ENCODE peak calls at places on chromosomes 5 and 9, in six cellular contexts. One of them, this sample, is unnamed.

GRCh38 chr9:98021306-98022040 is 35.1 kb upstream of the NANS start:
- DNase-seq in A549: no peak
- DNase-seq in GM12878: no peak
- DNase-seq in K562: no peak
- DNase-seq in endothelial cell of umbilical vein: no peak
- DNase-seq in HepG2: no peak
- DNase-seq in this sample: no peak

GRCh38 chr5:176629853-176630680 is at the start of the genes EIF4E1B and SNCB:
- DNase-seq in A549: peak
- DNase-seq in GM12878: no peak
- DNase-seq in K562: peak
- DNase-seq in endothelial cell of umbilical vein: peak
- DNase-seq in HepG2: no peak
- DNase-seq in this sample: no peak

GRCh38 chr5:113047234-113047633 is 70.6 kb downstream of the DCP2 start:
- DNase-seq in A549: no peak
- DNase-seq in GM12878: no peak
- DNase-seq in K562: peak
- DNase-seq in endothelial cell of umbilical vein: no peak
- DNase-seq in HepG2: no peak
- DNase-seq in this sample: no peak

GRCh38 chr5:171700331-171700935 is 85.2 kb upstream of the SMIM23 start:
- DNase-seq in A549: no peak
- DNase-seq in GM12878: no peak
- DNase-seq in K562: no peak
- DNase-seq in endothelial cell of umbilical vein: no peak
- DNase-seq in HepG2: no peak
- DNase-seq in this sample: no peak

GRCh38 chr5:143629871-143630658 is 181.9 kb upstream of the HMHB1 start:
- DNase-seq in A549: no peak
- DNase-seq in GM12878: no peak
- DNase-seq in K562: no peak
- DNase-seq in endothelial cell of umbilical vein: no peak
- DNase-seq in HepG2: peak
- DNase-seq in this sample: no peak

GRCh38 chr9:5688109-5688508 is 59.2 kb downstream of the RIC1 start:
- DNase-seq in A549: no peak
- DNase-seq in GM12878: no peak
- DNase-seq in K562: peak
- DNase-seq in endothelial cell of umbilical vein: peak
- DNase-seq in HepG2: no peak
- DNase-seq in this sample: peak

GRCh38 chr5:147223951-147224791 is 10.7 kb upstream of the STK32A start:
- DNase-seq in A549: peak
- DNase-seq in GM12878: no peak
- DNase-seq in K562: peak
- DNase-seq in endothelial cell of umbilical vein: peak
- DNase-seq in HepG2: peak
- DNase-seq in this sample: peak

GRCh38 chr9:101738566-101739183 is at the start of gene GRIN3A:
- DNase-seq in A549: peak
- DNase-seq in GM12878: no peak
- DNase-seq in K562: peak
- DNase-seq in endothelial cell of umbilical vein: no peak
- DNase-seq in HepG2: no peak
- DNase-seq in this sample: no peak

GRCh38 chr5:67240846-67241245 is 44.2 kb upstream of the CD180 start:
- DNase-seq in A549: no peak
- DNase-seq in GM12878: no peak
- DNase-seq in K562: no peak
- DNase-seq in endothelial cell of umbilical vein: no peak
- DNase-seq in HepG2: no peak
- DNase-seq in this sample: no peak

GRCh38 chr9:91985692-91986091 is 35.7 kb upstream of the ROR2 start:
- DNase-seq in A549: no peak
- DNase-seq in GM12878: no peak
- DNase-seq in K562: no peak
- DNase-seq in endothelial cell of umbilical vein: no peak
- DNase-seq in HepG2: no peak
- DNase-seq in this sample: no peak

GRCh38 chr5:43635374-43635773 is 32.4 kb downstream of the NNT start:
- DNase-seq in A549: no peak
- DNase-seq in GM12878: no peak
- DNase-seq in K562: no peak
- DNase-seq in endothelial cell of umbilical vein: no peak
- DNase-seq in HepG2: no peak
- DNase-seq in this sample: no peak

GRCh38 chr5:43636076-43636475 is 33.1 kb downstream of the NNT start:
- DNase-seq in A549: no peak
- DNase-seq in GM12878: no peak
- DNase-seq in K562: no peak
- DNase-seq in endothelial cell of umbilical vein: no peak
- DNase-seq in HepG2: no peak
- DNase-seq in this sample: no peak

GRCh38 chr5:43634621-43635020 is 31.6 kb downstream of the NNT start:
- DNase-seq in A549: no peak
- DNase-seq in GM12878: no peak
- DNase-seq in K562: no peak
- DNase-seq in endothelial cell of umbilical vein: no peak
- DNase-seq in HepG2: no peak
- DNase-seq in this sample: peak

GRCh38 chr5:43627028-43627427 is 24.0 kb downstream of the NNT start:
- DNase-seq in A549: peak
- DNase-seq in GM12878: no peak
- DNase-seq in K562: peak
- DNase-seq in endothelial cell of umbilical vein: peak
- DNase-seq in HepG2: peak
- DNase-seq in this sample: peak

GRCh38 chr5:43631182-43631910 is 28.4 kb downstream of the NNT start:
- DNase-seq in A549: peak
- DNase-seq in GM12878: peak
- DNase-seq in K562: peak
- DNase-seq in endothelial cell of umbilical vein: peak
- DNase-seq in HepG2: peak
- DNase-seq in this sample: peak
- TF ChIP-seq MYC in A549: no peak
- TF ChIP-seq MYC in GM12878: no peak
- TF ChIP-seq MYC in K562: peak
- TF ChIP-seq MYC in endothelial cell of umbilical vein: no peak
- TF ChIP-seq MYC in HepG2: no peak
- TF ChIP-seq MYC in this sample: peak

DNA sequence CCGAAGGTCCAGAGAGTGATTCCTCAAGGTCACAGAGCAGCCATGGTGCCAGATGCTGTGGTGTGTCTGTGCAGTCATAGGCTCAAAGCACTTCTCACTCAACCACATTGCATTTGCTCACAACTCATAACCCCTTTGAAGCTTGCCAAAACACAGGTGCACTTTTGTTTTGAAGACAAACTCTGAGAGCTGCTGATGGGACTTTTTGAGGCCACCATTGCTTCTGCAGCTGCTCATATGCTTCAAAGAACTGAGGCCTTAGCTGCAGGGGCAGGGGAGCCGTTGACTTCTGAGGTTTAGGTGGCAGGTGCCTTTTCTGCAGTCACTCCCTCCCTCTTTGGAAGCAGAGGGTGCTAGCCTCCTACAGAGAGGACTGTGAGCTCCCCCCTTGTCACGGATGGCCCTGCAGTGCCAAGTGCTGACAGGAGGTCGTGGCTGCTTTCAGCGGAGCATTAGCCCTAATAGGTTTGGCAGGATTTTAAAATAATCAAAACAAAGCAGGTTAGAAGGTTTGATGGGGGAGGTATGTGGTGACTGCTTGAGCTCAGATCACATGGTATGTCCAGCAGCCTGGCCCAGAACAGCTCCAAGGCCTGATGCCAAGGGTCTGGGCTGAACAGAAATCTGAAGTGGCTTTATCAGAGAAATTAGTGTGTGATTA is 232.1 kb downstream of the MAN2A1 start:
- DNase-seq in A549: no peak
- DNase-seq in GM12878: no peak
- DNase-seq in K562: no peak
- DNase-seq in endothelial cell of umbilical vein: no peak
- DNase-seq in HepG2: no peak
- DNase-seq in this sample: no peak
- TF ChIP-seq MYC in A549: no peak
- TF ChIP-seq MYC in GM12878: no peak
- TF ChIP-seq MYC in K562: no peak
- TF ChIP-seq MYC in endothelial cell of umbilical vein: no peak
- TF ChIP-seq MYC in HepG2: no peak
- TF ChIP-seq MYC in this sample: no peak

DNA sequence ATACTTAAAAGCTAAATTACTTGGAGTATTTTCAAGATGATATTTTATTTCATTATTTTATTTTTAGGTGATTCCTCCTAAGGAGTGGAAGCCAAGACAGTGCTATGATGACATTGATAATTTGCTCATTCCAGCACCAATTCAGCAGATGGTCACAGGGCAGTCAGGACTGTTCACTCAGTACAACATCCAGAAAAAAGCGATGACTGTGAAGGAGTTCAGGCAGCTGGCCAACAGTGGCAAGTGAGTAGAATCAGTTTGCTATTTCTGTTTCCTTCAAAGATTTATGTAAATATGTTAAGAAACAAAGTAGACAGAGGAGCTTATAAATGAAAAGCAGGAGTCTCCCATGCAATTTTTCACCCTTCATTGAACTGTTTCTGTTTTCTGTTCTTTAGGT is 47.8 kb downstream of the KDM4C start:
- DNase-seq in A549: no peak
- DNase-seq in GM12878: no peak
- DNase-seq in K562: no peak
- DNase-seq in endothelial cell of umbilical vein: peak
- DNase-seq in HepG2: no peak
- DNase-seq in this sample: no peak
- TF ChIP-seq MYC in A549: no peak
- TF ChIP-seq MYC in GM12878: no peak
- TF ChIP-seq MYC in K562: no peak
- TF ChIP-seq MYC in endothelial cell of umbilical vein: no peak
- TF ChIP-seq MYC in HepG2: no peak
- TF ChIP-seq MYC in this sample: no peak

DNA sequence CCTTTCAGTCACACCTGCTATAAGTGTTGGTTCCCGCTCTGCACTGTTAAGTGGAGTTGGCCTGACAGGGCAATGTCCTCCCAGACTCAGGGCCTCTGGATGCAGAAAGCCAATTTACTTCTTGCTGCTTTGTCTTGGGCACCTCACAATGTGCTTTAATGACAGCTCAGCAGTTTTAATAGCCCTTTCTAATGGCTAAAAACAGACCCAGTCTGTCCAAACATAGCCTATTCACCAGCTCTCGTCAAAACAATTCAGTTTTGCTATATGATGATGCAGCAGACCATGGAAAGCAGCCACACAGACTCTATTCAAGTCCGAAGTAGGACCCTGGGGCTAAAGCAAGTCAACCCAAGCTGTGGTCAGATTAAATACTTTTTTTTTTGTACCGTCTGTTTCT is 529.1 kb upstream of the SEMA6A start:
- DNase-seq in A549: no peak
- DNase-seq in GM12878: no peak
- DNase-seq in K562: no peak
- DNase-seq in endothelial cell of umbilical vein: no peak
- DNase-seq in HepG2: no peak
- DNase-seq in this sample: no peak
- TF ChIP-seq MYC in A549: no peak
- TF ChIP-seq MYC in GM12878: no peak
- TF ChIP-seq MYC in K562: no peak
- TF ChIP-seq MYC in endothelial cell of umbilical vein: no peak
- TF ChIP-seq MYC in HepG2: no peak
- TF ChIP-seq MYC in this sample: no peak

DNA sequence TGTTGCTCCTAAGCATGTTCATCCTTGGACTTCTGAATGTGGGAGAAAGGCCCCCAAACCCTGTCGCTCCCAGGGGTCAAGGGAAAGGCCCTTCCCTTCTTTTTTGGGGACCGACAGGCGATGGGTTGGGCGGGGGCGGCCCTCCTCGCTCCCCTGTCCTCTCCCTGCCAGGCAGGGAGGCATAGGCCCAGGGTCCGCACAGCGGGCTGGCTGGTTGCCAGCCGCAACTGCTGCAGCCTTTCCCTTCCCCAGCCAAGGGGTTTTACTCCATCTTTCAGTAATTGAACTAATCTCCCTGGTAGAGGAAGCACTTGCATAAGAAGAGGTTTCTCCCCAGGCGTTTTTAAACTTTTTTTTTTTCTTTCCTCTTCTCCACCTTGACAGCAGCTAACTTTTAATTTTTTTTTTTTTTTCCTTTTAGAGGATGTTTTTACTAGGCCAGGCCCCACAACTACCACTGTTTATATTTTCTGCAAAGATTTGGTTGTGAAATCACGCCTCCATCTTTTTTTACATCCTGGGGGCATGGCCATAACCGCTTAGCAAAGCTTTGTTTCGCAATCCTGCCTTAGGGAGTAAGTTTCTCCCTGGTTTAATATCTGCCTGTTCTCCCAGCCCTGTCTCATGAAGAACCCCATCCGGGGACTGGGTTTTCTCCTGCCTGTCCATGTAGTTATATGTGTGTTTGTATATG is 216.9 kb upstream of the ZNF608 start:
- DNase-seq in A549: no peak
- DNase-seq in GM12878: no peak
- DNase-seq in K562: no peak
- DNase-seq in endothelial cell of umbilical vein: no peak
- DNase-seq in HepG2: peak
- DNase-seq in this sample: peak
- TF ChIP-seq MYC in A549: no peak
- TF ChIP-seq MYC in GM12878: no peak
- TF ChIP-seq MYC in K562: no peak
- TF ChIP-seq MYC in endothelial cell of umbilical vein: no peak
- TF ChIP-seq MYC in HepG2: no peak
- TF ChIP-seq MYC in this sample: peak

GRCh38 chr9:137046094-137046787 is at the start of gene NPDC1:
- DNase-seq in A549: peak
- DNase-seq in GM12878: no peak
- DNase-seq in K562: peak
- DNase-seq in endothelial cell of umbilical vein: peak
- DNase-seq in HepG2: peak
- DNase-seq in this sample: peak
- TF ChIP-seq MYC in A549: no peak
- TF ChIP-seq MYC in GM12878: no peak
- TF ChIP-seq MYC in K562: no peak
- TF ChIP-seq MYC in endothelial cell of umbilical vein: no peak
- TF ChIP-seq MYC in HepG2: peak
- TF ChIP-seq MYC in this sample: no peak

GRCh38 chr9:68640421-68641089 is 64.5 kb upstream of the PIP5K1B start:
- DNase-seq in A549: no peak
- DNase-seq in GM12878: peak
- DNase-seq in K562: no peak
- DNase-seq in endothelial cell of umbilical vein: no peak
- DNase-seq in HepG2: no peak
- DNase-seq in this sample: no peak

GRCh38 chr9:68631811-68632210 is 73.2 kb upstream of the PIP5K1B start:
- DNase-seq in A549: no peak
- DNase-seq in GM12878: no peak
- DNase-seq in K562: no peak
- DNase-seq in endothelial cell of umbilical vein: no peak
- DNase-seq in HepG2: no peak
- DNase-seq in this sample: no peak

GRCh38 chr9:68637020-68637419 is 68.0 kb upstream of the PIP5K1B start:
- DNase-seq in A549: no peak
- DNase-seq in GM12878: no peak
- DNase-seq in K562: no peak
- DNase-seq in endothelial cell of umbilical vein: no peak
- DNase-seq in HepG2: no peak
- DNase-seq in this sample: no peak
- TF ChIP-seq MYC in A549: no peak
- TF ChIP-seq MYC in GM12878: no peak
- TF ChIP-seq MYC in K562: no peak
- TF ChIP-seq MYC in endothelial cell of umbilical vein: no peak
- TF ChIP-seq MYC in HepG2: no peak
- TF ChIP-seq MYC in this sample: no peak